ENCODE peak calls at places on chromosomes 12 and 14, in seven cellular contexts. Y is IMR-90, X is mesendoderm, Z is H9, M is mesenchymal stem cell, S is neuronal stem cell, I is H1. U is an unnamed sample.

GRCh38 chr12:1878695-1879094 is 39.8 kb downstream of the CACNA2D4 start:
- DNase-seq in Y (no peak), X (no peak), Z (peak; percentile 22), M (no peak), S (no peak), I (peak; percentile 33), U (no peak)

GRCh38 chr14:105931808-105932483 is 405.6 kb downstream of the TMEM121 start:
- DNase-seq in Y (no peak), X (no peak), Z (peak; percentile 5), M (no peak), S (no peak), I (no peak), U (peak; percentile 70)

GRCh38 chr12:25501565-25501964 is 51.5 kb downstream of the LMNTD1 start:
- DNase-seq in Y (peak; percentile 33), X (no peak), Z (no peak), M (peak; percentile 15), S (no peak), I (no peak), U (peak; percentile 98)

GRCh38 chr12:119322324-119322723 is 12.2 kb upstream of the CCDC60 start:
- DNase-seq in Y (no peak), X (no peak), Z (no peak), M (no peak), S (no peak), I (no peak), U (no peak)

GRCh38 chr12:10505620-10506019 is at the start of gene EIF2S3B:
- DNase-seq in Y (no peak), X (no peak), Z (no peak), M (no peak), S (no peak), I (no peak), U (no peak)

GRCh38 chr12:117640511-117640910 is 279.1 kb upstream of the NOS1 start:
- DNase-seq in Y (no peak), X (no peak), Z (no peak), M (no peak), S (no peak), I (no peak), U (no peak)

GRCh38 chr12:4214912-4215861 is 58.4 kb upstream of the CCND2 start:
- DNase-seq in Y (no peak), X (no peak), Z (peak; percentile 20), M (no peak), S (no peak), I (peak; percentile 40), U (peak; percentile 8)

GRCh38 chr14:85516239-85517112 is 13.5 kb upstream of the FLRT2 start:
- DNase-seq in Y (peak; percentile 88), X (no peak), Z (no peak), M (peak; percentile 50), S (no peak), I (no peak), U (no peak)

GRCh38 chr12:113601656-113602263 is 130.1 kb upstream of the LHX5 start:
- DNase-seq in Y (no peak), X (no peak), Z (no peak), M (no peak), S (peak; percentile 51), I (peak; percentile 79), U (peak; percentile 9)

GRCh38 chr14:22606380-22606779 is 8.3 kb downstream of the ABHD4 start:
- DNase-seq in Y (peak; percentile 36), X (no peak), Z (no peak), M (no peak), S (no peak), I (no peak), U (no peak)

GRCh38 chr12:51524386-51524901 is 66.6 kb upstream of the SCN8A start:
- DNase-seq in Y (no peak), X (peak; percentile 46), Z (no peak), M (peak; percentile 4), S (no peak), I (no peak), U (no peak)

GRCh38 chr12:128859311-128859710 is 6.0 kb downstream of the GLT1D1 start:
- DNase-seq in Y (no peak), X (no peak), Z (no peak), M (no peak), S (no peak), I (no peak), U (no peak)

GRCh38 chr12:64675795-64676194 is 65.5 kb downstream of the RASSF3 start:
- DNase-seq in Y (no peak), X (no peak), Z (no peak), M (peak; percentile 81), S (no peak), I (no peak), U (no peak)

GRCh38 chr14:57182760-57183503 is 85.8 kb downstream of the EXOC5 start:
- DNase-seq in Y (peak; percentile 2), X (peak; percentile 68), Z (peak; percentile 35), M (peak; percentile 29), S (peak; percentile 27), I (no peak), U (peak; percentile 57)

GRCh38 chr12:26941251-26941650 is 3.0 kb downstream of the FGFR1OP2 start:
- DNase-seq in Y (no peak), X (no peak), Z (no peak), M (no peak), S (no peak), I (no peak), U (no peak)

GRCh38 chr12:14756331-14757143 is 46.7 kb downstream of the WBP11 start:
- DNase-seq in Y (no peak), X (peak; percentile 73), Z (peak; percentile 77), M (peak; percentile 17), S (no peak), I (peak; percentile 62), U (peak; percentile 50)

GRCh38 chr14:104937694-104938365 is 13.2 kb downstream of the PLD4 start:
- DNase-seq in Y (no peak), X (no peak), Z (no peak), M (no peak), S (no peak), I (no peak), U (no peak)

GRCh38 chr14:50403433-50403832 is 6.8 kb upstream of the CDKL1 start:
- DNase-seq in Y (peak; percentile 77), X (no peak), Z (no peak), M (peak; percentile 80), S (no peak), I (no peak), U (no peak)

GRCh38 chr14:24113801-24114535 is 609 bp upstream of the DCAF11 start:
- DNase-seq in Y (peak; percentile 87), X (peak; percentile 97), Z (peak; percentile 89), M (peak; percentile 96), S (peak; percentile 81), I (peak; percentile 81), U (peak; percentile 89)

GRCh38 chr12:3553681-3554546 is 62.9 kb downstream of the PRMT8 start:
- DNase-seq in Y (no peak), X (peak; percentile 66), Z (peak; percentile 72), M (no peak), S (no peak), I (no peak), U (no peak)

GRCh38 chr12:3294481-3294911 is 196.5 kb upstream of the PRMT8 start:
- DNase-seq in Y (no peak), X (no peak), Z (no peak), M (no peak), S (no peak), I (no peak), U (no peak)

GRCh38 chr12:122848471-122849351 is 13.5 kb downstream of the HIP1R start:
- DNase-seq in Y (no peak), X (no peak), Z (no peak), M (no peak), S (no peak), I (no peak), U (no peak)

GRCh38 chr12:15209782-15210181 is 11.4 kb downstream of the RERG start:
- DNase-seq in Y (peak; percentile 40), X (no peak), Z (no peak), M (peak; percentile 52), S (no peak), I (no peak), U (peak; percentile 71)

GRCh38 chr12:27191531-27191930 is 52.6 kb upstream of the STK38L start:
- DNase-seq in Y (no peak), X (no peak), Z (no peak), M (peak; percentile 41), S (no peak), I (no peak), U (no peak)

GRCh38 chr12:47545938-47546609 is 159.8 kb downstream of the RPAP3 start:
- DNase-seq in Y (no peak), X (no peak), Z (no peak), M (no peak), S (no peak), I (no peak), U (no peak)
- H4K8ac ChIP-seq in Y (no peak overlapping the region), X (no peak overlapping the region), Z (no peak overlapping the region), M (no peak overlapping the region), S (no peak overlapping the region), I (no peak overlapping the region), U (no peak overlapping the region)

GRCh38 chr12:77914089-77914488 is 83.4 kb downstream of the NAV3 start:
- DNase-seq in Y (no peak), X (no peak), Z (no peak), M (no peak), S (no peak), I (no peak), U (no peak)

GRCh38 chr12:77916276-77916675 is 85.6 kb downstream of the NAV3 start:
- DNase-seq in Y (no peak), X (no peak), Z (no peak), M (no peak), S (no peak), I (no peak), U (no peak)
- H3K4me2 ChIP-seq in Y (no peak overlapping the region), X (no peak overlapping the region), Z (no peak overlapping the region), M (no peak overlapping the region), S (no peak overlapping the region), I (no peak overlapping the region), U (no peak overlapping the region)

DNA sequence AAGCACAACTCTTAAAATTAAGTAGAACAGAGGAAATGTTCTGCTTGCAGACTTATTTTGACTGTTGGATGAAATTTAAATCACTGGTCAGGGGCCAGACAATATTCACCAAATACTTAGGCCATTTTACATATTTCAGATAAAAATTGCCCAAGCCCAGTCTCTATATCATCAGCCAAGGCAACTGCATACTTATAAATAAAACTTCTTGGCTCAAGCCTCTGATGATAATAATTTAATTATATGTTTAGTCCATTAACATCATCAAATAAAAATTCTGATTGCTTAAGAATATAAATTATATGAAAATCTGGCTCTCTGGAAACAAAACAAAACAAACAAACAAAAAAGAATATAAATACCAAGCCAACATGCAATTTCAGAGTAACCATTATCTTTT is 165.3 kb downstream of the BTG1 start:
- DNase-seq in Y (no peak), X (no peak), Z (no peak), M (no peak), S (no peak), I (no peak), U (no peak)
- H3K4me1 ChIP-seq in Y (peaks cover 15% of the 10 kb centered on the region), X (no peaks in the 10 kb centered on the region), Z (no peaks in the 10 kb centered on the region), M (peaks cover 3% of the 10 kb centered on the region), S (peaks cover 5% of the 10 kb centered on the region), I (no peaks in the 10 kb centered on the region), U (no peaks in the 10 kb centered on the region)

GRCh38 chr14:33793711-33794110 is 157.2 kb downstream of the EGLN3 start:
- DNase-seq in Y (no peak), X (no peak), Z (no peak), M (no peak), S (no peak), I (no peak), U (no peak)

GRCh38 chr14:33790996-33791395 is 159.9 kb downstream of the EGLN3 start:
- DNase-seq in Y (no peak), X (no peak), Z (no peak), M (no peak), S (no peak), I (no peak), U (no peak)

GRCh38 chr14:33791971-33792370 is 158.9 kb downstream of the EGLN3 start:
- DNase-seq in Y (no peak), X (no peak), Z (no peak), M (no peak), S (no peak), I (no peak), U (no peak)

GRCh38 chr14:33794791-33795300 is 156.0 kb downstream of the EGLN3 start:
- DNase-seq in Y (no peak), X (no peak), Z (no peak), M (peak; percentile 49), S (no peak), I (no peak), U (no peak)

GRCh38 chr14:33792387-33793368 is 158.2 kb downstream of the EGLN3 start:
- DNase-seq in Y (peak; percentile 66), X (peak; percentile 72), Z (peak; percentile 79), M (peak; percentile 71), S (peak; percentile 76), I (peak; percentile 94), U (peak; percentile 83)
- H4K8ac ChIP-seq in Y (no peak overlapping the region), X (no peak overlapping the region), Z (no peak overlapping the region), M (no peak overlapping the region), S (no peak overlapping the region), I (no peak overlapping the region), U (no peak overlapping the region)

U was measured in trophoblast cell.